ENCODE peak calls at places on chromosomes 12 and 14, in nine cellular contexts. Z, Q, U, W, R, G, H, A and J are unnamed samples.
A peak's percentile ranks its signal among the peaks of the same experiment; 100 is the strongest.

GRCh38 chr12:131007031-131007793 is 53.5 kb downstream of the ADGRD1 start:
- DNase-seq in Z (peak; percentile 56), Q (no peak), U (no peak), W (no peak), R (no peak), G (no peak), H (no peak), A (peak; percentile 46), J (no peak)

GRCh38 chr12:13195244-13195643 is 1.3 kb upstream of the EMP1 start:
- DNase-seq in Z (no peak), Q (no peak), U (no peak), W (no peak), R (no peak), G (peak; percentile 58), H (no peak), A (no peak), J (no peak)

GRCh38 chr12:93301171-93301570 is 76.6 kb upstream of the NUDT4 start:
- DNase-seq in Z (no peak), Q (no peak), U (no peak), W (no peak), R (no peak), G (no peak), H (no peak), A (no peak), J (no peak)

GRCh38 chr12:120316798-120317257 is 10.8 kb downstream of the PLA2G1B start:
- DNase-seq in Z (no peak), Q (peak; percentile 40), U (no peak), W (no peak), R (peak; percentile 4), G (no peak), H (no peak), A (peak; percentile 10), J (peak; percentile 41)

GRCh38 chr14:105440992-105441391 is 21.4 kb downstream of the MTA1 start:
- DNase-seq in Z (no peak), Q (no peak), U (no peak), W (no peak), R (no peak), G (no peak), H (no peak), A (no peak), J (no peak)

GRCh38 chr14:75289840-75290388 is 11.3 kb downstream of the FOS start:
- DNase-seq in Z (no peak), Q (no peak), U (no peak), W (no peak), R (no peak), G (no peak), H (no peak), A (no peak), J (no peak)

GRCh38 chr14:103543721-103544626 is 15.0 kb downstream of the TRMT61A start:
- DNase-seq in Z (no peak), Q (no peak), U (no peak), W (peak; percentile 78), R (no peak), G (no peak), H (no peak), A (peak; percentile 51), J (no peak)

GRCh38 chr14:68691031-68691864 is 101.6 kb downstream of the ZFP36L1 start:
- DNase-seq in Z (no peak), Q (no peak), U (no peak), W (peak; percentile 35), R (no peak), G (no peak), H (no peak), A (no peak), J (no peak)

GRCh38 chr14:32933943-32934890 is 4.5 kb upstream of the NPAS3 start:
- DNase-seq in Z (no peak), Q (no peak), U (no peak), W (peak; percentile 53), R (peak; percentile 22), G (peak; percentile 47), H (peak; percentile 40), A (no peak), J (no peak)

GRCh38 chr12:106229036-106229591 is 18.7 kb downstream of the CKAP4 start:
- DNase-seq in Z (peak; percentile 20), Q (no peak), U (no peak), W (no peak), R (no peak), G (no peak), H (no peak), A (no peak), J (no peak)

GRCh38 chr12:121017966-121018491 is 1.7 kb upstream of the C12orf43 start:
- DNase-seq in Z (no peak), Q (no peak), U (no peak), W (no peak), R (no peak), G (no peak), H (no peak), A (no peak), J (no peak)

GRCh38 chr14:31286456-31287293 is 79.1 kb upstream of the HECTD1 start:
- DNase-seq in Z (no peak), Q (no peak), U (peak; percentile 18), W (no peak), R (no peak), G (no peak), H (no peak), A (no peak), J (no peak)

GRCh38 chr12:40063424-40063823 is 42.5 kb downstream of the SLC2A13 start:
- DNase-seq in Z (no peak), Q (no peak), U (no peak), W (no peak), R (peak; percentile 27), G (peak; percentile 48), H (no peak), A (no peak), J (no peak)

GRCh38 chr12:107929436-107929835 is 154.9 kb downstream of the ASCL4 start:
- DNase-seq in Z (no peak), Q (no peak), U (no peak), W (no peak), R (peak; percentile 54), G (peak; percentile 14), H (no peak), A (no peak), J (no peak)

GRCh38 chr12:131067993-131068942 is 114.6 kb downstream of the ADGRD1 start:
- DNase-seq in Z (peak; percentile 38), Q (no peak), U (no peak), W (peak; percentile 57), R (no peak), G (no peak), H (no peak), A (no peak), J (no peak)

GRCh38 chr14:71713061-71713850 is 219.0 kb upstream of the RGS6 start:
- DNase-seq in Z (no peak), Q (no peak), U (no peak), W (no peak), R (no peak), G (peak; percentile 69), H (no peak), A (no peak), J (no peak)

GRCh38 chr14:92516344-92516965 is 2.9 kb downstream of the RIN3 start:
- DNase-seq in Z (no peak), Q (no peak), U (no peak), W (no peak), R (no peak), G (no peak), H (no peak), A (no peak), J (no peak)

GRCh38 chr12:51751657-51752056 is 96.9 kb downstream of the FIGNL2 start:
- DNase-seq in Z (no peak), Q (no peak), U (no peak), W (no peak), R (no peak), G (no peak), H (no peak), A (no peak), J (no peak)

GRCh38 chr12:95358111-95359083 is 115.6 kb upstream of the METAP2 start:
- DNase-seq in Z (no peak), Q (no peak), U (no peak), W (no peak), R (no peak), G (peak; percentile 40), H (no peak), A (no peak), J (no peak)

GRCh38 chr12:120013659-120014380 is 24.8 kb downstream of the BICDL1 start:
- DNase-seq in Z (no peak), Q (no peak), U (peak; percentile 44), W (no peak), R (peak; percentile 47), G (no peak), H (no peak), A (no peak), J (no peak)

GRCh38 chr12:28191018-28191595 is 851 bp downstream of the CCDC91 start:
- DNase-seq in Z (no peak), Q (peak; percentile 49), U (no peak), W (no peak), R (peak; percentile 52), G (peak; percentile 78), H (no peak), A (no peak), J (peak; percentile 13)

GRCh38 chr12:125403145-125403789 is 338.0 kb downstream of the AACS start:
- DNase-seq in Z (no peak), Q (peak; percentile 33), U (no peak), W (no peak), R (no peak), G (peak; percentile 51), H (no peak), A (no peak), J (no peak)

GRCh38 chr14:100539319-100539645 is 47.9 kb downstream of the BEGAIN start:
- DNase-seq in Z (no peak), Q (no peak), U (no peak), W (no peak), R (no peak), G (no peak), H (no peak), A (no peak), J (no peak)

GRCh38 chr12:108175310-108175709 is 46.2 kb downstream of the WSCD2 start:
- DNase-seq in Z (no peak), Q (no peak), U (no peak), W (no peak), R (no peak), G (no peak), H (no peak), A (no peak), J (no peak)

GRCh38 chr14:32366256-32366655 is 37.2 kb downstream of the AKAP6 start:
- DNase-seq in Z (no peak), Q (no peak), U (no peak), W (no peak), R (no peak), G (peak; percentile 80), H (no peak), A (no peak), J (no peak)

GRCh38 chr14:58060077-58060476 is 91.9 kb downstream of the ARMH4 start:
- DNase-seq in Z (no peak), Q (no peak), U (no peak), W (no peak), R (peak; percentile 7), G (no peak), H (no peak), A (no peak), J (no peak)